ENCODE peak calls at places on chromosomes 11 and 22, in seven cellular contexts. K is heart right ventricle, O is NB4, Q is mesenchymal stem cell, L is right cardiac atrium, T is fibroblast of pulmonary artery, C is AG04450. U is an unnamed sample.
A peak's percentile ranks its signal among the peaks of the same experiment; 100 is the strongest.

GRCh38 chr22:30317778-30318177 is 9.0 kb downstream of the TBC1D10A start:
- DNase-seq in L (no peak), T (no peak), K (no peak), O (no peak), Q (no peak), C (no peak), U (no peak)

GRCh38 chr11:1759151-1759850 is 4.4 kb downstream of the CTSD start:
- DNase-seq in Q (no peak), T (no peak), O (no peak), C (no peak), K (no peak), L (no peak), U (no peak)

GRCh38 chr11:91922846-91923245 is 301.8 kb upstream of the FAT3 start:
- DNase-seq in T (no peak), K (no peak), C (no peak), O (no peak), L (no peak), Q (no peak), U (no peak)

GRCh38 chr11:126305699-126306098 is 1.8 kb downstream of the DCPS start:
- DNase-seq in Q (no peak), O (no peak), L (no peak), C (no peak), T (no peak), K (no peak), U (no peak)

GRCh38 chr22:23762866-23763578 is at the start of gene C22orf15:
- DNase-seq in K (no peak), C (no peak), L (no peak), Q (peak; percentile 58), T (peak; percentile 44), O (peak; percentile 58), U (no peak)

GRCh38 chr11:120062561-120062930 is 75.4 kb downstream of the TRIM29 start:
- DNase-seq in Q (no peak), O (no peak), L (no peak), T (no peak), K (no peak), C (no peak), U (no peak)

GRCh38 chr11:73154178-73154577 is 12.1 kb upstream of the FCHSD2 start:
- DNase-seq in T (no peak), O (peak; percentile 99), C (no peak), Q (no peak), L (no peak), K (no peak), U (no peak)

GRCh38 chr11:84091212-84091986 is 805.2 kb upstream of the CCDC90B start:
- DNase-seq in K (no peak), O (no peak), Q (no peak), L (no peak), C (no peak), T (no peak), U (no peak)

GRCh38 chr11:17273668-17274321 is 2.7 kb upstream of the NUCB2 start:
- DNase-seq in L (no peak), C (no peak), Q (no peak), O (peak; percentile 81), T (no peak), K (no peak), U (no peak)

GRCh38 chr11:9313648-9314290 is 624 bp downstream of the TMEM41B start:
- DNase-seq in K (no peak), Q (peak; percentile 48), L (no peak), T (peak; percentile 11), C (no peak), O (peak; percentile 47), U (no peak)

GRCh38 chr11:22703561-22703960 is 37.1 kb downstream of the GAS2 start:
- DNase-seq in K (no peak), L (no peak), C (peak; percentile 15), O (no peak), Q (peak; percentile 58), T (peak; percentile 31), U (no peak)

GRCh38 chr11:96741068-96741467 is 351.3 kb downstream of the JRKL start:
- DNase-seq in Q (no peak), T (peak; percentile 35), C (no peak), K (no peak), L (no peak), O (no peak), U (no peak)

GRCh38 chr11:25860677-25861445 is 471.1 kb upstream of the ANO3 start:
- DNase-seq in O (no peak), T (peak; percentile 74), Q (peak; percentile 83), C (peak; percentile 13), L (no peak), K (no peak), U (no peak)

GRCh38 chr11:3605721-3606324 is 36.0 kb downstream of the ART5 start:
- DNase-seq in O (no peak), L (no peak), Q (no peak), T (no peak), C (no peak), K (no peak), U (no peak)

GRCh38 chr22:31056986-31057599 is 24.0 kb upstream of the SMTN start:
- DNase-seq in Q (no peak), T (peak; percentile 72), K (no peak), O (no peak), C (no peak), L (no peak), U (no peak)

U was measured in amniotic stem cell.